ENCODE peak calls at places on chromosomes 5 and 9, in seven cellular contexts. Z is A549, Q is NB4, K is cardiac fibroblast, C is neural progenitor cell, E is fibroblast of mammary gland, G is HFF-Myc. U is an unnamed sample.
A peak's percentile ranks its signal among the peaks of the same experiment; 100 is the strongest.

GRCh38 chr9:13873212-13873611 is 440.7 kb downstream of the NFIB start:
- DNase-seq in C (no peak), K (no peak), Q (no peak), E (no peak), Z (no peak), G (no peak), U (peak; percentile 27)

GRCh38 chr5:149636861-149637246 is 55.6 kb downstream of the ARHGEF37 start:
- DNase-seq in K (peak; percentile 76), E (peak; percentile 76), G (peak; percentile 16), Z (peak; percentile 72), Q (peak; percentile 69), C (peak; percentile 80), U (peak; percentile 71)

GRCh38 chr5:130545291-130545690 is 619.8 kb downstream of the HINT1 start:
- DNase-seq in G (no peak), Q (no peak), E (peak; percentile 8), Z (no peak), K (no peak), C (no peak), U (peak; percentile 68)

GRCh38 chr5:1763548-1763911 is 36.1 kb downstream of the MRPL36 start:
- DNase-seq in Z (peak; percentile 72), C (peak; percentile 78), K (peak; percentile 81), G (peak; percentile 37), Q (peak; percentile 71), E (peak; percentile 76), U (peak; percentile 12)

GRCh38 chr5:117682416-117682815 is 1107.8 kb upstream of the SEMA6A start:
- DNase-seq in Q (no peak), E (no peak), C (no peak), Z (no peak), G (no peak), K (peak; percentile 2), U (no peak)

GRCh38 chr9:114218264-114219120 is 63.2 kb downstream of the COL27A1 start:
- DNase-seq in K (peak; percentile 49), Q (no peak), E (peak; percentile 43), C (no peak), Z (no peak), G (no peak), U (no peak)

GRCh38 chr5:143886621-143887301 is 74.8 kb downstream of the HMHB1 start:
- DNase-seq in Q (no peak), C (no peak), G (no peak), Z (no peak), K (no peak), E (no peak), U (no peak)

GRCh38 chr5:2130361-2130760 is 247.6 kb upstream of the IRX4 start:
- DNase-seq in K (no peak), Z (no peak), C (no peak), Q (no peak), E (no peak), G (no peak), U (no peak)

GRCh38 chr9:86977205-86977835 is 30.0 kb upstream of the GAS1 start:
- DNase-seq in E (peak; percentile 63), K (peak; percentile 67), G (no peak), Q (no peak), Z (no peak), C (no peak), U (peak; percentile 50)

GRCh38 chr5:148730272-148730954 is 76.1 kb upstream of the HTR4 start:
- DNase-seq in C (no peak), Z (no peak), K (peak; percentile 86), E (peak; percentile 71), G (no peak), Q (no peak), U (peak; percentile 50)

GRCh38 chr5:89869346-89869745 is 540.2 kb downstream of the CETN3 start:
- DNase-seq in Q (no peak), Z (no peak), C (no peak), K (no peak), G (no peak), E (no peak), U (peak; percentile 63)

GRCh38 chr9:2621678-2622360 is at the start of gene VLDLR:
- DNase-seq in C (peak; percentile 82), G (no peak), Q (peak; percentile 81), E (no peak), Z (peak; percentile 31), K (peak; percentile 26), U (peak; percentile 60)

GRCh38 chr5:158115468-158115867 is 256.5 kb upstream of the CLINT1 start:
- DNase-seq in G (no peak), C (no peak), E (peak; percentile 92), Z (no peak), Q (no peak), K (no peak), U (no peak)

GRCh38 chr5:148984333-148984732 is 78.5 kb downstream of the SH3TC2 start:
- DNase-seq in E (peak; percentile 41), Z (no peak), G (no peak), C (no peak), Q (no peak), K (peak; percentile 75), U (peak; percentile 97)

GRCh38 chr9:87223397-87224246 is 274.0 kb upstream of the DAPK1 start:
- DNase-seq in K (peak; percentile 6), G (no peak), Q (no peak), E (peak; percentile 38), C (no peak), Z (no peak), U (no peak)

GRCh38 chr9:136808075-136808780 is 480 bp downstream of the RABL6 start:
- DNase-seq in C (peak; percentile 58), Z (no peak), G (no peak), Q (peak; percentile 39), E (no peak), K (no peak), U (no peak)

GRCh38 chr5:127351418-127351817 is 60.8 kb downstream of the MEGF10 start:
- DNase-seq in Q (no peak), Z (no peak), E (no peak), G (no peak), K (peak; percentile 45), C (no peak), U (no peak)

GRCh38 chr9:35611230-35611797 is 6.3 kb downstream of the TESK1 start:
- DNase-seq in E (peak; percentile 49), G (no peak), Q (peak; percentile 73), C (peak; percentile 66), Z (peak; percentile 64), K (peak; percentile 63), U (peak; percentile 59)

GRCh38 chr9:26234865-26235264 is 556.6 kb upstream of the TUSC1 start:
- DNase-seq in Q (no peak), K (no peak), G (no peak), C (no peak), Z (no peak), E (peak; percentile 30), U (peak; percentile 2)

GRCh38 chr5:171269717-171270116 is 39.3 kb upstream of the TLX3 start:
- DNase-seq in K (peak; percentile 61), C (no peak), Z (no peak), E (peak; percentile 54), Q (no peak), G (no peak), U (peak; percentile 51)

GRCh38 chr5:124065508-124065907 is 553.5 kb downstream of the CSNK1G3 start:
- DNase-seq in G (no peak), Q (peak; percentile 4), E (peak; percentile 4), Z (no peak), C (no peak), K (no peak), U (no peak)

GRCh38 chr9:126558051-126558665 is 55.6 kb upstream of the LMX1B start:
- DNase-seq in Z (peak; percentile 72), Q (peak; percentile 65), C (peak; percentile 68), G (no peak), E (peak; percentile 29), K (peak; percentile 46), U (peak; percentile 63)

GRCh38 chr5:57844410-57844809 is 361.8 kb upstream of the ACTBL2 start:
- DNase-seq in C (no peak), K (no peak), G (no peak), Z (no peak), Q (no peak), E (no peak), U (no peak)

GRCh38 chr9:124834586-124834985 is 18.7 kb upstream of the WDR38 start:
- DNase-seq in K (peak; percentile 68), E (peak; percentile 80), C (no peak), Z (no peak), G (no peak), Q (no peak), U (peak; percentile 98)

GRCh38 chr9:122806661-122807060 is 6.7 kb downstream of the OR1K1 start:
- DNase-seq in Q (no peak), C (no peak), K (no peak), Z (no peak), G (no peak), E (peak; percentile 53), U (peak; percentile 8)

GRCh38 chr9:31248156-31248555 is 1136.3 kb upstream of the ACO1 start:
- DNase-seq in C (no peak), K (no peak), G (no peak), E (no peak), Z (no peak), Q (no peak), U (no peak)

GRCh38 chr5:132877938-132878337 is 4.5 kb downstream of the LEAP2 start:
- DNase-seq in E (no peak), C (no peak), K (peak; percentile 49), Z (no peak), Q (no peak), G (no peak), U (peak; percentile 29)

GRCh38 chr5:76691470-76692273 is 24.3 kb upstream of the F2R start:
- DNase-seq in E (peak; percentile 77), Q (no peak), G (peak; percentile 73), K (peak; percentile 90), Z (no peak), C (peak; percentile 22), U (no peak)

GRCh38 chr5:156942064-156942463 is 21.0 kb downstream of the TIMD4 start:
- DNase-seq in Q (no peak), K (no peak), E (no peak), Z (no peak), G (no peak), C (peak; percentile 9), U (no peak)

GRCh38 chr5:151058301-151058700 is 22.5 kb downstream of the TNIP1 start:
- DNase-seq in G (no peak), Z (no peak), E (no peak), C (no peak), K (no peak), Q (no peak), U (no peak)
- TF ChIP-seq CTCF in G (no peak), Z (no peak), E (peak; percentile 24), C (no peak), K (peak; percentile 23), Q (no peak), U (peak; percentile 11)

DNA sequence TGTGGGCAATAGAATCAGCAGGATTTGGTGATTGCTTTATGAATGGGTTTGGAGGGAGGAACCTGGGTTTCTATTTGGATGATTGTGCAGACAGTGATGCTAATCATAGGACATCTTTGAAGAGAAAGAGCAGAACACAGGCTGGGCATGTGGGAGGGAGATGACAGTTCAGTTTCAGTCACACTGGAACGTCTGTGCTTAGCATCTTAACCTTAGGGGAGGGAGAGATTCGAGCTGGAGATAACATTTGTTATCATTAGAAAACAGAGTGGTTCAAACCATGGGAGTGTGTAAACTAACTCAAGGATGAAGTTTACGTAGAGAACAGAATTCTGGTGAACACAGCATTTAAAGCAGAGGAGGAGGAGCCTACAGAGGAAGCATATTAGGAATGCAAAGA is 138.6 kb upstream of the PPP2R2B start:
- DNase-seq in E (no peak), C (no peak), K (no peak), Z (no peak), G (no peak), Q (no peak), U (no peak)
- H3K4me3 ChIP-seq in E (no peak overlapping the region), C (no peak overlapping the region), K (no peak overlapping the region), Z (no peak overlapping the region), G (no peak overlapping the region), Q (no peak overlapping the region), U (no peak overlapping the region)

GRCh38 chr5:5699062-5699461 is 276.6 kb downstream of the ICE1 start:
- DNase-seq in Z (no peak), G (no peak), C (peak; percentile 22), K (no peak), E (no peak), Q (no peak), U (no peak)
- TF ChIP-seq CTCF in Z (no peak), G (no peak), C (peak; percentile 36), K (no peak), E (no peak), Q (peak; percentile 25), U (no peak)

GRCh38 chr5:174720612-174721521 is 3.5 kb upstream of the MSX2 start:
- DNase-seq in K (no peak), G (no peak), Q (no peak), E (no peak), C (peak; percentile 94), Z (no peak), U (no peak)
- H3K4me3 ChIP-seq in K (no peak overlapping the region), G (no peak overlapping the region), Q (no peak overlapping the region), E (no peak overlapping the region), C (peak overlapping the region; percentile 42), Z (peak overlapping the region; percentile 50), U (no peak overlapping the region)

U was measured in epithelial cell of esophagus.